ENCODE peak calls at places on chromosomes 2 and 18, in seven cellular contexts. B, U, O, F, G, V and P are unnamed samples.

GRCh38 chr2:95121150-95121494 is 486 bp downstream of the MRPS5 start:
- DNase-seq in B (no peak), U (no peak), O (peak), F (no peak), G (no peak), V (peak), P (no peak)

GRCh38 chr18:13500227-13500865 is 226.0 kb downstream of the FAM210A start:
- DNase-seq in B (peak), U (no peak), O (peak), F (no peak), G (peak), V (no peak), P (peak)

GRCh38 chr2:172270278-172271079 is 156.9 kb upstream of the ITGA6 start:
- DNase-seq in B (peak), U (no peak), O (no peak), F (no peak), G (peak), V (no peak), P (peak)

GRCh38 chr2:38268691-38269309 is 108.3 kb downstream of the ATL2 start:
- DNase-seq in B (no peak), U (no peak), O (peak), F (no peak), G (no peak), V (peak), P (no peak)

GRCh38 chr2:168025487-168026203 is 221.8 kb downstream of the STK39 start:
- DNase-seq in B (no peak), U (no peak), O (no peak), F (no peak), G (no peak), V (no peak), P (no peak)

GRCh38 chr2:174546519-174547506 is 50.8 kb downstream of the WIPF1 start:
- DNase-seq in B (peak), U (peak), O (peak), F (peak), G (peak), V (peak), P (peak)

GRCh38 chr2:149885468-149885867 is 297.9 kb upstream of the MMADHC start:
- DNase-seq in B (no peak), U (peak), O (peak), F (no peak), G (no peak), V (peak), P (no peak)

GRCh38 chr18:12067671-12068070 is 26.0 kb upstream of the ANKRD62 start:
- DNase-seq in B (no peak), U (no peak), O (no peak), F (no peak), G (no peak), V (no peak), P (no peak)

GRCh38 chr2:240791821-240792657 is 28.0 kb downstream of the KIF1A start:
- DNase-seq in B (peak), U (no peak), O (no peak), F (no peak), G (no peak), V (no peak), P (peak)

GRCh38 chr2:169493360-169493759 is 14.1 kb downstream of the BBS5 start:
- DNase-seq in B (no peak), U (no peak), O (no peak), F (no peak), G (no peak), V (no peak), P (no peak)

GRCh38 chr18:23032030-23032582 is 99.0 kb downstream of the RBBP8 start:
- DNase-seq in B (no peak), U (no peak), O (peak), F (no peak), G (peak), V (peak), P (no peak)

GRCh38 chr2:127770973-127771735 is 39.8 kb downstream of the WDR33 start:
- DNase-seq in B (no peak), U (no peak), O (peak), F (no peak), G (no peak), V (peak), P (peak)

GRCh38 chr2:9725106-9725505 is 94.3 kb upstream of the YWHAQ start:
- DNase-seq in B (no peak), U (no peak), O (no peak), F (no peak), G (no peak), V (no peak), P (no peak)

GRCh38 chr2:96317584-96317997 is 7.5 kb upstream of the ITPRIPL1 start:
- DNase-seq in B (no peak), U (no peak), O (no peak), F (no peak), G (no peak), V (no peak), P (no peak)
- H3K4me3 ChIP-seq in B (no peak), U (no peak), O (no peak), F (no peak), G (no peak), V (no peak), P (no peak)

GRCh38 chr2:25697559-25698341 is 24.4 kb upstream of the DTNB start:
- DNase-seq in B (peak), U (no peak), O (no peak), F (no peak), G (peak), V (no peak), P (no peak)

GRCh38 chr2:25701801-25702200 is 28.4 kb upstream of the DTNB start:
- DNase-seq in B (no peak), U (no peak), O (no peak), F (no peak), G (no peak), V (no peak), P (no peak)

GRCh38 chr2:25698752-25699151 is 25.4 kb upstream of the DTNB start:
- DNase-seq in B (no peak), U (no peak), O (no peak), F (no peak), G (no peak), V (peak), P (peak)

GRCh38 chr2:25700221-25700660 is 26.9 kb upstream of the DTNB start:
- DNase-seq in B (peak), U (peak), O (peak), F (peak), G (peak), V (peak), P (peak)

DNA sequence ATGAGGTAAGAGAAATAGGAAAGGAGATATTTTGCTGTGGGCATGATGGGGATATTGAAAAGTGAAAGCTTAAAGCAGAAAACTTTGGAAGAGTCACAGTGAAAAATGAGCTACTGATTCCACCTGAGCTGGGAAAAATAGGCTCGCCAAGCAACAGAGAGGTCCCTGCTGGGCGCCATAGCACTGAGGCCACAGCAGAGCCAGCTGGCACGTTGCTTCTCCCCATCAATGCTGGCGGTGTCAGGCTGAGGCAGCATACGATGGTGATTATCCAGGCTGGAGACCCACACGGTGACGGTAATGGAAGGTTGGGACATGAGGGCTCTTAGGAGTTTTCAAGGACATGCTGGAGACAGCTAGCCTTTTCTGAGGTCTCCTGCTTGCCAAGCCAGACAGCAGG is 25.8 kb upstream of the DTNB start:
- DNase-seq in B (no peak), U (no peak), O (no peak), F (no peak), G (no peak), V (no peak), P (no peak)
- TF ChIP-seq EZH2phosphoT487 in B (no peak), U (no peak), O (no peak), F (no peak), G (no peak), V (no peak), P (no peak)

GRCh38 chr2:180306346-180306745 is 299.2 kb upstream of the CWC22 start:
- DNase-seq in B (no peak), U (no peak), O (no peak), F (no peak), G (no peak), V (no peak), P (no peak)

GRCh38 chr2:180312542-180312941 is 305.4 kb upstream of the CWC22 start:
- DNase-seq in B (no peak), U (no peak), O (no peak), F (no peak), G (no peak), V (no peak), P (no peak)

GRCh38 chr2:180307096-180307495 is 300.0 kb upstream of the CWC22 start:
- DNase-seq in B (no peak), U (no peak), O (no peak), F (no peak), G (no peak), V (no peak), P (no peak)
- TF ChIP-seq EZH2 in B (no peak), U (no peak), O (no peak), F (no peak), G (no peak), V (no peak), P (no peak)

DNA sequence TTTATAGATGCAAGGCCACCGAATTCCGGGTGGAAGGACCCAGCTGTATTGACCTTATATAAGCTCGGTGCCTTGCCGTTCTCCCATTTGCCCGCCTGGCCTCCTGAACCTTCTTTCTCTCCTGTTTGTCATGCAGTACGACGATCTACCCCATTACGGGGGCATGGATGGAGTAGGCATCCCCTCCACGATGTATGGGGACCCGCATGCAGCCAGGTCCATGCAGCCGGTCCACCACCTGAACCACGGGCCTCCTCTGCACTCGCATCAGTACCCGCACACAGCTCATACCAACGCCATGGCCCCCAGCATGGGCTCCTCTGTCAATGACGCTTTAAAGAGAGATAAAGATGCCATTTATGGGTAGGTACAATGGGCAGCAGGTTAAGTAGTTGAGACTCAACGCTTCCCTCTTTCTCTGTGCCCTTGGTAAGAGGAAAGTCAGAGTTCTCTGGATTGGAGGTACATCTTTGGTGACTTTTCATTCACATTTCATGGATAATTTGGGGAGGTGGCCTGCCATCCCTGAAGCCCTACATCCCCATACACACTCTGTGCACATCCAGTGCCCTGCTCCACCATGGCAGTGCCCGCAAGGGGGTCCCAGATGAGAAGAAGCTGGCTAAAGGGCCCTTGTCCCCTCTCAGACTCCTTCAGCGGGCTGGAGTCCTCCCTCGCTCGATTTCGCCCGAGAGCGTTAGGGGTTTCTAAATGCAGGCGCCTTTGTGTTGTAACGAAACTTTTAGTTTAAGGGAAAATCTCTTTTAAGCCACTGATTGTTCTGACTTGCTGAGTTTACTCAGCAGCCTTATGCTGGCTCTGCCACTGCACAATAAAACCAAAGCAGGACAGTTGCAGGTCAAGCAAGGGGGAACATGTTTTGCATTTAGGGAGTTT is 2.9 kb downstream of the MEIS1 start:
- DNase-seq in B (peak), U (peak), O (peak), F (no peak), G (peak), V (no peak), P (peak)
- H3K4me3 ChIP-seq in B (peak), U (peak), O (peak), F (no peak), G (peak), V (peak), P (peak)

GRCh38 chr2:25165992-25166618 is 2.3 kb downstream of the POMC start:
- DNase-seq in B (peak), U (peak), O (no peak), F (peak), G (peak), V (peak), P (peak)
- TF ChIP-seq EZH2phosphoT487 in B (no peak), U (no peak), O (no peak), F (no peak), G (no peak), V (no peak), P (no peak)

GRCh38 chr2:104862061-104862941 is 8.4 kb downstream of the POU3F3 start:
- DNase-seq in B (peak), U (no peak), O (peak), F (no peak), G (peak), V (no peak), P (no peak)

GRCh38 chr2:104860141-104860790 is 6.4 kb downstream of the POU3F3 start:
- DNase-seq in B (peak), U (no peak), O (no peak), F (no peak), G (peak), V (no peak), P (no peak)

GRCh38 chr2:104859310-104860130 is 5.6 kb downstream of the POU3F3 start:
- DNase-seq in B (peak), U (no peak), O (no peak), F (no peak), G (peak), V (no peak), P (no peak)

GRCh38 chr2:104863229-104863584 is 9.3 kb downstream of the POU3F3 start:
- DNase-seq in B (no peak), U (no peak), O (no peak), F (no peak), G (peak), V (no peak), P (no peak)

GRCh38 chr2:104861295-104862060 is 7.6 kb downstream of the POU3F3 start:
- DNase-seq in B (peak), U (no peak), O (no peak), F (no peak), G (peak), V (no peak), P (no peak)
- TF ChIP-seq EZH2 in B (no peak), U (no peak), O (no peak), F (no peak), G (peak), V (no peak), P (peak)

GRCh38 chr18:67518566-67518965 is 2.0 kb upstream of the DSEL start:
- DNase-seq in B (no peak), U (no peak), O (no peak), F (no peak), G (no peak), V (no peak), P (no peak)

GRCh38 chr18:67516432-67517223 is at the start of gene DSEL:
- DNase-seq in B (peak), U (peak), O (peak), F (no peak), G (peak), V (peak), P (peak)

GRCh38 chr18:67514901-67515540 is 1.5 kb downstream of the DSEL start:
- DNase-seq in B (no peak), U (no peak), O (peak), F (no peak), G (no peak), V (peak), P (no peak)

GRCh38 chr18:67515987-67516431 is 511 bp downstream of the DSEL start:
- DNase-seq in B (peak), U (peak), O (peak), F (no peak), G (peak), V (peak), P (peak)

GRCh38 chr18:67517224-67517765 is 775 bp upstream of the DSEL start:
- DNase-seq in B (peak), U (no peak), O (peak), F (no peak), G (peak), V (no peak), P (peak)
- H3K4me3 ChIP-seq in B (peak), U (peak), O (peak), F (no peak), G (peak), V (peak), P (peak)

GRCh38 chr2:36801088-36801487 is 104.6 kb downstream of the VIT start:
- DNase-seq in B (no peak), U (no peak), O (no peak), F (no peak), G (no peak), V (no peak), P (no peak)

GRCh38 chr2:36798724-36799123 is 102.2 kb downstream of the VIT start:
- DNase-seq in B (no peak), U (no peak), O (no peak), F (no peak), G (no peak), V (no peak), P (no peak)

GRCh38 chr2:36802952-36803351 is 106.4 kb downstream of the VIT start:
- DNase-seq in B (no peak), U (no peak), O (no peak), F (no peak), G (no peak), V (no peak), P (no peak)

GRCh38 chr2:36797324-36798070 is 101.0 kb downstream of the VIT start:
- DNase-seq in B (no peak), U (no peak), O (no peak), F (no peak), G (no peak), V (peak), P (no peak)

DNA sequence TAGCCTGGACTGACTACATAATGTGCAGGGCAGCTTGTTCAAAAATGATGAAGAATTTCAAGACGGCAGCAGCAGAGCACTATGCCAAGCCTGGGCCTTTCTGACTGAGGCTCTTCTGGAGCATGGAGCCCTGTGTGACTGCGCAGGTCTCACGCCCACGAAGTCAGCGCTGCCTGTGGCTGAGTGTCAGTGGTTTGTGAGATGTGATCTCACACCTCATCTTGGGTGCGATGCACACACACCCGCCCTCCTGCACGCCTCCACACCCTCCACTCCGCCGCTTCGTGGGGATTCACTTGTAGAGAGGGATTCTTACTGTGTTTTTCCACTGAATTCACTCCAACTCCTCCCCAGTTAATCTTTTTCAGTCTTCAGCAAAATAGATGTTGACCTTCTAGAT is 103.9 kb downstream of the VIT start:
- DNase-seq in B (no peak), U (no peak), O (no peak), F (no peak), G (no peak), V (no peak), P (no peak)
- TF ChIP-seq EZH2phosphoT487 in B (no peak), U (no peak), O (no peak), F (no peak), G (no peak), V (no peak), P (no peak)

GRCh38 chr18:63253428-63254372 is 65.9 kb downstream of the BCL2 start:
- DNase-seq in B (no peak), U (peak), O (peak), F (no peak), G (no peak), V (no peak), P (no peak)
- TF ChIP-seq EZH2 in B (no peak), U (no peak), O (no peak), F (no peak), G (no peak), V (no peak), P (no peak)